ENCODE peak calls at places on chromosome 5, in six cellular contexts. J is PC-9, P is heart left ventricle, N is prostate gland, C is cardiac muscle cell, F is neural progenitor cell. L is an unnamed sample.

GRCh38 chr5:69237877-69238276 is 3.2 kb downstream of the CDK7 start:
- DNase-seq in F (no peak), N (no peak), J (no peak), P (no peak), C (no peak), L (no peak)

GRCh38 chr5:141958773-141959172 is 771 bp upstream of the PCDH12 start:
- DNase-seq in P (peak; percentile 44), N (no peak), C (peak; percentile 48), J (peak; percentile 65), F (no peak), L (no peak)

GRCh38 chr5:104199771-104200170 is 637.2 kb upstream of the NUDT12 start:
- DNase-seq in C (no peak), N (no peak), F (no peak), J (no peak), P (no peak), L (no peak)

GRCh38 chr5:172903790-172904189 is 55.4 kb upstream of the RPL26L1 start:
- DNase-seq in N (peak; percentile 68), J (peak; percentile 80), P (no peak), F (no peak), C (peak; percentile 92), L (no peak)

GRCh38 chr5:136195971-136196577 is 3.1 kb upstream of the SMIM32 start:
- DNase-seq in F (no peak), J (no peak), N (peak; percentile 11), C (no peak), P (no peak), L (no peak)

GRCh38 chr5:177065480-177065879 is 21.2 kb upstream of the FGFR4 start:
- DNase-seq in N (no peak), J (no peak), C (no peak), F (no peak), P (no peak), L (no peak)

GRCh38 chr5:167072225-167072624 is 1219.2 kb upstream of the WWC1 start:
- DNase-seq in J (no peak), C (peak; percentile 10), N (no peak), P (no peak), F (no peak), L (no peak)

GRCh38 chr5:14879985-14880589 is 8.5 kb upstream of the ANKH start:
- DNase-seq in N (no peak), P (no peak), C (peak; percentile 40), F (no peak), J (no peak), L (no peak)

GRCh38 chr5:633521-633955 is 21.4 kb downstream of the CEP72 start:
- DNase-seq in C (peak; percentile 33), N (no peak), F (peak; percentile 22), P (no peak), J (peak; percentile 46), L (no peak)

GRCh38 chr5:167802755-167803431 is 488.6 kb upstream of the WWC1 start:
- DNase-seq in F (peak; percentile 58), J (peak; percentile 95), N (no peak), C (peak; percentile 22), P (no peak), L (no peak)

GRCh38 chr5:31900296-31900865 is 261.4 kb downstream of the PDZD2 start:
- DNase-seq in N (no peak), F (no peak), C (no peak), J (no peak), P (no peak), L (no peak)

GRCh38 chr5:3175416-3175815 is 420.2 kb upstream of the IRX1 start:
- DNase-seq in J (no peak), P (no peak), F (no peak), N (no peak), C (no peak), L (no peak)
- H3K27ac ChIP-seq in J (no peak overlapping the region), P (no peak overlapping the region), F (no peak overlapping the region), N (no peak overlapping the region), C (no peak overlapping the region), L (no peak overlapping the region)

GRCh38 chr5:73793911-73794310 is 167.9 kb downstream of the ARHGEF28 start:
- DNase-seq in N (no peak), C (peak; percentile 40), J (no peak), P (no peak), F (no peak), L (no peak)
- H3K4me1 ChIP-seq in N (no peaks in the 10 kb centered on the region), C (no peaks in the 10 kb centered on the region), J (peaks cover 12% of the 10 kb centered on the region), P (no peaks in the 10 kb centered on the region), F (no peaks in the 10 kb centered on the region), L (no peaks in the 10 kb centered on the region)

DNA sequence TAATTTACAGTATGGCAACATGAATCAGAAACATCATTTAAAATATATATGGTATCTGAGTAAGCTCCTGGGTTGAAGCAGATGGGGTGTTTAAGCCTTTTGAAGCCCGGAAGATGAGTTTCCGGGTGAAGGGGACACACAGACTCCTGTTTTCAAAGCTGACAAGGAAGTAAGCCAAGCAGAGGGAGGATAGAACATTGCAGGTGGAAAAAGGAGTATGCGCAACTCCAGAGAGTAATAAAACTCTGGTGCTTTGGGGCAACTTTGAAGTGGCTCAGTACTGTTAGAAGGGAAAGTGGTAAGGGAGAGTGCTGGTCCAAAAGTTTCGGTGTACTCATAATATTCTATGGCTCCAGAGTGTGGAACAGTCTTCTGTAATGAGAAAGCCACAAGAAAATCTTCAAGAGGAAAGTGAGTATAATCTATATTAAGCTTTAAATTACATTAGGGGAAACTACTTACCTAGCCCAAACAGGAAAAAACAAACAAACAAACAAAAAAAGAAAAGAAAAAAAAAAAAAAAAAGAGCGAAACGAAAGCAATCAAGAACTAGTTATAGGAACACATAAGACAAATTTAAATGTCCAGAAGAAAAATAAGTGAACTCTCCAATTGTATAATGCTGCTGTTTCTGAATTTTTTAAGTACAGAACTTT is 2.3 kb upstream of the ST8SIA4 start:
- DNase-seq in J (no peak), P (no peak), C (no peak), F (no peak), N (no peak), L (no peak)
- H3K27ac ChIP-seq in J (no peak overlapping the region), P (peak overlapping the region; percentile 85), C (no peak overlapping the region), F (no peak overlapping the region), N (no peak overlapping the region), L (no peak overlapping the region)

DNA sequence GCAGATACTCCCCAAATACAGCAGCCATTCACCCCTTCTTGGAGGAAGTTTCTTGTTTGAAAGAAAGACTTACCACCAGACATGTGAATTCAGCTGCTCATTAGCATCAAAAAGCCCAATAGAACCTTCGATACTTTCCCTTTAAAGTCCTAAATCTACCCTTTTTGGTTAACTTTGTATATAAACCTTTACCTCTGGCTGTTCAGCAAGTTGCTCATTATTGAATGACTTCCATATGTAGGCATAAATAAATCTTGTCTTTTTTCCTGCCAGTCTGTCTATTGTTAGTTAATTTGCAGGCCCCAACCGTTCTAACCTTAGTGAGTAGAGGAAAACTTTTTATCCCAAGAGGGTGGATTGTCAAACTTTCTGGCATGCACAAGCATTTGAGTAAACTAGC is 27.9 kb upstream of the FBXL17 start:
- DNase-seq in F (peak; percentile 15), J (no peak), N (no peak), P (no peak), C (no peak), L (no peak)
- H3K4me1 ChIP-seq in F (peaks cover 12% of the 10 kb centered on the region), J (no peaks in the 10 kb centered on the region), N (no peaks in the 10 kb centered on the region), P (no peaks in the 10 kb centered on the region), C (no peaks in the 10 kb centered on the region), L (no peaks in the 10 kb centered on the region)

DNA sequence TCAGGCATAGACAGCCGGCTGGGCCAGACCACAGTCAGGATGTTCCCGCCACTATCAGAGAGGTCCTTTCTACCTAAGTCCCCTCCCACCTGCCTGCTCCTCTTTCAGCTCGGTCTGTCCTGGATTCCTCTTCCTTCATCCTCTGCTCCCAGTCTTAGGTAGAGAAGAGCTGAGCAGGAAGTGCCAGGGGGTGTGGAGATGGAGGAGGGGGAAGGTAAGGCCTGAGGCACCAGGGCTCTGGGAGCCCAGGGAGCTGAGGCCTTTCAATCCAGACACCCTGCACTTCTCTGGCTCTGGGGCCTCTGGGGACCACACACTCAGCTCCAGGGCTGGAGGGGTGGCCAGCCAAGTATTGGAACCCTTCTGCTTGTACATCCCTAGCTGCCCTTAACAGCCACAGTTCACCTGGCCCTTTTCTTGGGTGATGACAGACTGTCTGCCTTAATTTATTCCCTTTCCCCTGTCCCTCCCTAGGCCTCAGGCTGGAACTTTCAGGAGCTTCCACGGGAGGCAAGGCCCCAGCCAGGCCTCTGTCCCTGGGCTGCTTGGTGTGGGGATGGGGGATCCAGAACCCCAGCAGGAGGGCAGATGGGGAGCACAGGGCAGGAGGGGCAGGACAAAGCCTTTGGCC is 15.6 kb downstream of the IRF1 start:
- DNase-seq in J (no peak), P (no peak), N (no peak), C (no peak), F (no peak), L (peak; percentile 67)
- H3K27ac ChIP-seq in J (no peak overlapping the region), P (peak overlapping the region; percentile 89), N (peak overlapping the region; percentile 1), C (no peak overlapping the region), F (no peak overlapping the region), L (no peak overlapping the region)

GRCh38 chr5:16457853-16458252 is 7.7 kb downstream of the ZNF622 start:
- DNase-seq in N (no peak), P (no peak), C (no peak), F (no peak), J (no peak), L (no peak)
- H3K4me1 ChIP-seq in N (no peaks in the 10 kb centered on the region), P (peaks cover 8% of the 10 kb centered on the region), C (no peaks in the 10 kb centered on the region), F (no peaks in the 10 kb centered on the region), J (peaks cover 2% of the 10 kb centered on the region), L (no peaks in the 10 kb centered on the region)

L was measured in H9.